ENCODE peak calls at places on chromosomes 7 and 10, in four cellular contexts. One of them, this sample, is unnamed.

GRCh38 chr10:4663162-4663992 is 162.6 kb upstream of the AKR1E2 start:
- DNase-seq in bronchial epithelial cell: peak; percentile 100
- DNase-seq in tibial artery: peak; percentile 88
- DNase-seq in GM20000: peak; percentile 8
- DNase-seq in this sample: peak; percentile 99

GRCh38 chr7:101864039-101864438 is 46.6 kb downstream of the CUX1 start:
- DNase-seq in tibial artery: no peak
- DNase-seq in GM20000: no peak
- DNase-seq in bronchial epithelial cell: no peak
- DNase-seq in this sample: no peak

GRCh38 chr10:16950686-16951681 is 133.8 kb upstream of the RSU1 start:
- DNase-seq in bronchial epithelial cell: peak; percentile 49
- DNase-seq in tibial artery: no peak
- DNase-seq in GM20000: no peak
- DNase-seq in this sample: peak; percentile 33

GRCh38 chr7:8058322-8058721 is 89.7 kb downstream of the GLCCI1 start:
- DNase-seq in tibial artery: no peak
- DNase-seq in bronchial epithelial cell: no peak
- DNase-seq in GM20000: no peak
- DNase-seq in this sample: no peak

GRCh38 chr10:1608408-1609037 is 128.8 kb downstream of the ADARB2 start:
- DNase-seq in bronchial epithelial cell: no peak
- DNase-seq in GM20000: no peak
- DNase-seq in tibial artery: no peak
- DNase-seq in this sample: no peak

GRCh38 chr7:139828880-139829653 is at the start of gene TBXAS1:
- DNase-seq in tibial artery: no peak
- DNase-seq in GM20000: peak; percentile 20
- DNase-seq in bronchial epithelial cell: peak; percentile 55
- DNase-seq in this sample: no peak

GRCh38 chr10:133412381-133412711 is 12.1 kb downstream of the SPRN start:
- DNase-seq in bronchial epithelial cell: no peak
- DNase-seq in tibial artery: no peak
- DNase-seq in GM20000: no peak
- DNase-seq in this sample: no peak

GRCh38 chr10:110765513-110766375 is 106.0 kb upstream of the PDCD4 start:
- DNase-seq in tibial artery: no peak
- DNase-seq in GM20000: no peak
- DNase-seq in bronchial epithelial cell: peak; percentile 65
- DNase-seq in this sample: peak; percentile 20

GRCh38 chr7:128352138-128352537 is 8.4 kb upstream of the RBM28 start:
- DNase-seq in bronchial epithelial cell: peak; percentile 31
- DNase-seq in GM20000: peak; percentile 54
- DNase-seq in tibial artery: no peak
- DNase-seq in this sample: no peak

GRCh38 chr10:69403519-69403918 is 13.2 kb downstream of the TACR2 start:
- DNase-seq in GM20000: no peak
- DNase-seq in bronchial epithelial cell: peak; percentile 67
- DNase-seq in tibial artery: no peak
- DNase-seq in this sample: no peak

GRCh38 chr7:151838861-151839381 is 38.0 kb downstream of the PRKAG2 start:
- DNase-seq in tibial artery: peak; percentile 35
- DNase-seq in bronchial epithelial cell: peak; percentile 59
- DNase-seq in GM20000: no peak
- DNase-seq in this sample: no peak

GRCh38 chr10:121024905-121025584 is 173.9 kb downstream of the WDR11 start:
- DNase-seq in GM20000: no peak
- DNase-seq in bronchial epithelial cell: no peak
- DNase-seq in tibial artery: no peak
- DNase-seq in this sample: no peak

GRCh38 chr10:16483241-16483917 is 38.3 kb downstream of the C1QL3 start:
- DNase-seq in GM20000: no peak
- DNase-seq in tibial artery: no peak
- DNase-seq in bronchial epithelial cell: no peak
- DNase-seq in this sample: no peak

GRCh38 chr7:79453558-79454324 is at the start of gene MAGI2:
- DNase-seq in bronchial epithelial cell: peak; percentile 20
- DNase-seq in GM20000: no peak
- DNase-seq in tibial artery: peak; percentile 92
- DNase-seq in this sample: no peak

GRCh38 chr10:3763035-3763456 is 22.0 kb downstream of the KLF6 start:
- DNase-seq in tibial artery: no peak
- DNase-seq in bronchial epithelial cell: peak; percentile 99
- DNase-seq in GM20000: no peak
- DNase-seq in this sample: peak; percentile 97

GRCh38 chr10:24360286-24361127 is 151.6 kb downstream of the KIAA1217 start:
- DNase-seq in tibial artery: peak; percentile 63
- DNase-seq in GM20000: peak; percentile 39
- DNase-seq in bronchial epithelial cell: peak; percentile 72
- DNase-seq in this sample: peak; percentile 87

GRCh38 chr7:105364748-105365147 is 24.0 kb downstream of the SRPK2 start:
- DNase-seq in bronchial epithelial cell: no peak
- DNase-seq in tibial artery: no peak
- DNase-seq in GM20000: no peak
- DNase-seq in this sample: no peak

GRCh38 chr10:129025774-129026173 is 441.3 kb upstream of the MGMT start:
- DNase-seq in GM20000: no peak
- DNase-seq in tibial artery: no peak
- DNase-seq in bronchial epithelial cell: no peak
- DNase-seq in this sample: no peak

GRCh38 chr10:110802551-110803238 is 69.0 kb upstream of the PDCD4 start:
- DNase-seq in tibial artery: peak; percentile 77
- DNase-seq in bronchial epithelial cell: peak; percentile 88
- DNase-seq in GM20000: peak; percentile 52
- DNase-seq in this sample: peak; percentile 89

GRCh38 chr7:42606217-42606905 is 305.5 kb downstream of the C7orf25 start:
- DNase-seq in GM20000: no peak
- DNase-seq in tibial artery: no peak
- DNase-seq in bronchial epithelial cell: no peak
- DNase-seq in this sample: peak; percentile 4

GRCh38 chr10:91924212-91925021 is 847 bp downstream of the BTAF1 start:
- DNase-seq in tibial artery: no peak
- DNase-seq in bronchial epithelial cell: peak; percentile 21
- DNase-seq in GM20000: peak; percentile 60
- DNase-seq in this sample: no peak

GRCh38 chr7:136399378-136399777 is 422.2 kb upstream of the MTPN start:
- DNase-seq in GM20000: no peak
- DNase-seq in bronchial epithelial cell: no peak
- DNase-seq in tibial artery: no peak
- DNase-seq in this sample: no peak

GRCh38 chr10:122042836-122043235 is 53.9 kb downstream of the TACC2 start:
- DNase-seq in bronchial epithelial cell: no peak
- DNase-seq in GM20000: no peak
- DNase-seq in tibial artery: no peak
- DNase-seq in this sample: no peak

GRCh38 chr10:47335906-47336305 is 12.3 kb upstream of the RBP3 start:
- DNase-seq in bronchial epithelial cell: no peak
- DNase-seq in GM20000: no peak
- DNase-seq in tibial artery: no peak
- DNase-seq in this sample: no peak

GRCh38 chr10:118808601-118809371 is 54.0 kb upstream of the CACUL1 start:
- DNase-seq in bronchial epithelial cell: no peak
- DNase-seq in tibial artery: no peak
- DNase-seq in GM20000: no peak
- DNase-seq in this sample: no peak

GRCh38 chr7:81819861-81820260 is 50.0 kb upstream of the HGF start:
- DNase-seq in tibial artery: no peak
- DNase-seq in GM20000: no peak
- DNase-seq in bronchial epithelial cell: no peak
- DNase-seq in this sample: no peak

GRCh38 chr7:2937701-2938513 is 93.8 kb upstream of the GNA12 start:
- DNase-seq in bronchial epithelial cell: no peak
- DNase-seq in GM20000: no peak
- DNase-seq in tibial artery: no peak
- DNase-seq in this sample: no peak

GRCh38 chr10:28679941-28680752 is 2.8 kb downstream of the BAMBI start:
- DNase-seq in GM20000: no peak
- DNase-seq in bronchial epithelial cell: no peak
- DNase-seq in tibial artery: no peak
- DNase-seq in this sample: peak; percentile 43

GRCh38 chr7:106736508-106737201 is 75.7 kb upstream of the CCDC71L start:
- DNase-seq in tibial artery: peak; percentile 26
- DNase-seq in bronchial epithelial cell: peak; percentile 67
- DNase-seq in GM20000: peak; percentile 70
- DNase-seq in this sample: peak; percentile 84

GRCh38 chr7:80485721-80486120 is 26.1 kb downstream of the GNAT3 start:
- DNase-seq in tibial artery: no peak
- DNase-seq in bronchial epithelial cell: peak; percentile 67
- DNase-seq in GM20000: no peak
- DNase-seq in this sample: no peak

GRCh38 chr10:113059001-113059780 is 109.1 kb downstream of the TCF7L2 start:
- DNase-seq in tibial artery: peak; percentile 53
- DNase-seq in GM20000: no peak
- DNase-seq in bronchial epithelial cell: no peak
- DNase-seq in this sample: peak; percentile 83

GRCh38 chr10:75959209-75959608 is 527.8 kb downstream of the LRMDA start:
- DNase-seq in tibial artery: no peak
- DNase-seq in bronchial epithelial cell: peak; percentile 81
- DNase-seq in GM20000: no peak
- DNase-seq in this sample: peak; percentile 40

GRCh38 chr7:93861325-93861949 is 29.1 kb downstream of the TFPI2 start:
- DNase-seq in bronchial epithelial cell: no peak
- DNase-seq in tibial artery: no peak
- DNase-seq in GM20000: no peak
- DNase-seq in this sample: no peak
- TF ChIP-seq CTCF in bronchial epithelial cell: no peak
- TF ChIP-seq CTCF in tibial artery: no peak
- TF ChIP-seq CTCF in GM20000: no peak
- TF ChIP-seq CTCF in this sample: peak; percentile 33

DNA sequence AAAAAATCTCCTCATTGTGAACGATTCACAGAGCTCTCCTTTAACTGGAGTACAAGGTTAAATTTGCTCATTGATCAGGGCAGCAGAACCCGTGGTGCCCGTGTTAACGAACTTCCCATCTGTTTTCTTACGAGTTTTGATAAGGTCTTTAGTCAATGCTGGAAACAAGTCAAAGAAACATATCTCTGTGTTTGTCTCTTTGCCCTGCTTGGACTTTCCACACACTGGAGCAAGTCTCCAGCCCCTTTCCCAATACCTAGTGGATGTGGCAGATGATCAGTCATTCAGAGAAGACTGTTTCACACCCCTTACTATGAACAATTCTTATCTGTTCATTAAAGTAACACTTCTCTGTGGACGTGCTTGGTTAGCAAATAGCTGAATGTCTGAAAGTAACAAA is 121.3 kb downstream of the ARID5B start:
- DNase-seq in bronchial epithelial cell: no peak
- DNase-seq in tibial artery: no peak
- DNase-seq in GM20000: no peak
- DNase-seq in this sample: no peak
- TF ChIP-seq CTCF in bronchial epithelial cell: no peak
- TF ChIP-seq CTCF in tibial artery: no peak
- TF ChIP-seq CTCF in GM20000: no peak
- TF ChIP-seq CTCF in this sample: no peak

DNA sequence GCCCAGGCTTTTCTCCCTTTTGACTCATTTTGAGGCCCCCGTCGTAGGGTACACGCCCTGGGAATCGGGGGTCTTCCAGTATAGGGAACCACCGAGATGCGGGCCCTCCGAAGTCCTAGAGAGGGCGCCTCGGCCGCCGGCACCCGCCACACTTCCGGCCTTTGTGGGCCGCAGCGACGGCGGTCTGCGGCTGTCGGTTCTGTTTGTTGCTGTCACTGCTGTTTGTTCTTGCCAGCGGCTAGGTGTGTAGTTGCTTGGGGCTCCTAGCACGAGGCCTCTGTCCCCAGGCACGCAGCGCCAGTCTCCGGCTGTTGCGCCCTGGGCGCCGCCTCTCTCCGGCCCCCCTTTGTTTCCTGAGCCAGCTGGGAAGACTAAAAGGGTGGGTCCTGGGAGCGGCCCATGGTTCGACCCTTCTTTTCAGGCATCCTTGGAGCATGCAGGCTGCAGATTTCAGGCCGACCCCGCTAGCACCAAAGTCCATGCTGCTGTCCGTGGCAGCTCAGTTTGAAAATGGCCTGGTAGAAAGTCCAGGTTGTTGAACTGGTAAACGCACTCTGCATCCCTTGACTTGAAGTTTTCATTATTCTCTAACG is 17.8 kb upstream of the ZKSCAN1 start:
- DNase-seq in GM20000: peak; percentile 69
- DNase-seq in tibial artery: peak; percentile 23
- DNase-seq in bronchial epithelial cell: no peak
- DNase-seq in this sample: no peak
- TF ChIP-seq CTCF in GM20000: peak; percentile 0
- TF ChIP-seq CTCF in tibial artery: peak; percentile 10
- TF ChIP-seq CTCF in bronchial epithelial cell: peak; percentile 39
- TF ChIP-seq CTCF in this sample: no peak

GRCh38 chr10:11168423-11169100 is 150.9 kb downstream of the CELF2 start:
- DNase-seq in tibial artery: no peak
- DNase-seq in GM20000: no peak
- DNase-seq in bronchial epithelial cell: no peak
- DNase-seq in this sample: no peak

GRCh38 chr10:11167233-11167979 is 149.7 kb downstream of the CELF2 start:
- DNase-seq in bronchial epithelial cell: no peak
- DNase-seq in GM20000: no peak
- DNase-seq in tibial artery: no peak
- DNase-seq in this sample: no peak

GRCh38 chr10:11164806-11165590 is 147.3 kb downstream of the CELF2 start:
- DNase-seq in tibial artery: peak; percentile 74
- DNase-seq in GM20000: peak; percentile 76
- DNase-seq in bronchial epithelial cell: peak; percentile 54
- DNase-seq in this sample: peak; percentile 67

GRCh38 chr10:11163990-11164805 is 146.5 kb downstream of the CELF2 start:
- DNase-seq in tibial artery: no peak
- DNase-seq in bronchial epithelial cell: no peak
- DNase-seq in GM20000: no peak
- DNase-seq in this sample: no peak

DNA sequence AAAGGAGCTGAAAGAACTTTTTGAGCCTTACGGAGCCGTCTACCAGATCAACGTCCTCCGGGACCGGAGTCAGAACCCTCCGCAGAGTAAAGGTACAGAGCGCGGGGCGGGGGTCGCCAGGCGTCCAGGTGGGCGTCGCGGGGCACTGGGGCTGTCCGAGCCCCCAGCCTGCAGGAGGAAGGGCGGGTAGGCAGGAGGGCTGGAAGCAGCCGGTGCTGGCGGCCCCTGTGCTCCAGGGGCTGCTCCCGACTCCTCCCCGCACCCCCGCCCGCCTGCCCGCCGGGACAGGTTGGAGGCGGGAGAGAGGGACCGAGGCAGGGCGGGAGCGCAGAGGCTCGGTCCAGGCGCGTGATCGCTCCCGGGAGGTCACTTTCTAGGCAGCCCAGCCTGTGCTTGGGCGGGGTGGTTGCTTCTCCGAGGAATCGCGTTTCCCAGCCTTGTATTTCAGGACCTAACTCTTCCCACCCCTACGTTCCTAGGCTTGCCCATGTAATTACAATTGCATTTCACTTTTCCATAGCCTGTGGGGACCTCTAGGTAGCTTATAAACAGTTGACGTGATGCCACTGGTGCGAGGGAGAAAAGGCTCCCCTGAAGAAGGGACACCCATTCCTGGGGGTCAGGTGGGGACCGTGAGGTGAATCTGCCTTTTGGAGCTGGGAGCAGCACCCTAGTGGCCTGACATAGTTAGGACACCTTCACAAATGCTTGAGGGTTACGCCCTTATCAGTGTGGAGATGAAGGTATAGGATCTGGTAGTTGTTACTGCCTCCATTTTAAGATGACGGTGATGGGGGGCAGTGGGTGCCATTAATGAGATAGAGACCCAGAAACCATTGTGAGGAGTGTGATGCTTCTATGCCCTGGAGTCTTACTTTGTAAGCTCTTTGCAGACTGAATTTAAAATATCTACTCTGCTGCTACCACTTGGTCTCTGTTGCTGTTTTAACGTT is 148.2 kb downstream of the CELF2 start:
- DNase-seq in bronchial epithelial cell: no peak
- DNase-seq in tibial artery: peak; percentile 75
- DNase-seq in GM20000: peak; percentile 83
- DNase-seq in this sample: no peak
- TF ChIP-seq CTCF in bronchial epithelial cell: peak; percentile 24
- TF ChIP-seq CTCF in tibial artery: peak; percentile 39
- TF ChIP-seq CTCF in GM20000: peak; percentile 58
- TF ChIP-seq CTCF in this sample: peak; percentile 12

This sample was measured in MCF 10A.